ENCODE peak calls at places on chromosomes 3 and 15, in six cellular contexts. One of them, this sample, is unnamed.

GRCh38 chr3:118838871-118839270 is 195.8 kb downstream of the IGSF11 start:
- DNase-seq in naive thymus-derived CD4-positive, alpha-beta T cell: no peak
- DNase-seq in GOT3: no peak
- DNase-seq in T-helper 9 cell: no peak
- DNase-seq in HTR-8/SVneo: no peak
- DNase-seq in thoracic aorta: no peak
- DNase-seq in this sample: no peak

GRCh38 chr15:83365370-83365938 is 81.0 kb upstream of the BNC1 start:
- DNase-seq in GOT3: no peak
- DNase-seq in naive thymus-derived CD4-positive, alpha-beta T cell: no peak
- DNase-seq in T-helper 9 cell: no peak
- DNase-seq in HTR-8/SVneo: peak
- DNase-seq in thoracic aorta: no peak
- DNase-seq in this sample: no peak

GRCh38 chr3:117355566-117355965 is 646.0 kb downstream of the TUSC7 start:
- DNase-seq in T-helper 9 cell: no peak
- DNase-seq in HTR-8/SVneo: no peak
- DNase-seq in thoracic aorta: no peak
- DNase-seq in GOT3: no peak
- DNase-seq in naive thymus-derived CD4-positive, alpha-beta T cell: no peak
- DNase-seq in this sample: no peak

GRCh38 chr3:7630925-7631324 is 770.0 kb downstream of the GRM7 start:
- DNase-seq in thoracic aorta: no peak
- DNase-seq in naive thymus-derived CD4-positive, alpha-beta T cell: no peak
- DNase-seq in HTR-8/SVneo: no peak
- DNase-seq in T-helper 9 cell: no peak
- DNase-seq in GOT3: no peak
- DNase-seq in this sample: no peak

GRCh38 chr15:33188159-33188558 is 6.4 kb downstream of the FMN1 start:
- DNase-seq in thoracic aorta: no peak
- DNase-seq in T-helper 9 cell: no peak
- DNase-seq in naive thymus-derived CD4-positive, alpha-beta T cell: no peak
- DNase-seq in HTR-8/SVneo: no peak
- DNase-seq in GOT3: no peak
- DNase-seq in this sample: no peak

GRCh38 chr3:139456391-139456790 is 19.9 kb downstream of the RBP2 start:
- DNase-seq in GOT3: no peak
- DNase-seq in naive thymus-derived CD4-positive, alpha-beta T cell: no peak
- DNase-seq in thoracic aorta: no peak
- DNase-seq in T-helper 9 cell: no peak
- DNase-seq in HTR-8/SVneo: no peak
- DNase-seq in this sample: no peak

GRCh38 chr15:68383161-68384074 is 48.5 kb downstream of the ITGA11 start:
- DNase-seq in thoracic aorta: no peak
- DNase-seq in naive thymus-derived CD4-positive, alpha-beta T cell: peak
- DNase-seq in GOT3: no peak
- DNase-seq in HTR-8/SVneo: peak
- DNase-seq in T-helper 9 cell: no peak
- DNase-seq in this sample: no peak

GRCh38 chr3:52099006-52099405 is 42.6 kb upstream of the DUSP7 start:
- DNase-seq in HTR-8/SVneo: no peak
- DNase-seq in T-helper 9 cell: no peak
- DNase-seq in naive thymus-derived CD4-positive, alpha-beta T cell: no peak
- DNase-seq in GOT3: no peak
- DNase-seq in thoracic aorta: no peak
- DNase-seq in this sample: no peak

GRCh38 chr15:31435256-31435781 is 108.7 kb downstream of the KLF13 start:
- DNase-seq in naive thymus-derived CD4-positive, alpha-beta T cell: peak
- DNase-seq in GOT3: no peak
- DNase-seq in T-helper 9 cell: peak
- DNase-seq in thoracic aorta: no peak
- DNase-seq in HTR-8/SVneo: peak
- DNase-seq in this sample: peak

GRCh38 chr15:25241241-25241801 is 197.5 kb downstream of the UBE3A start:
- DNase-seq in naive thymus-derived CD4-positive, alpha-beta T cell: no peak
- DNase-seq in HTR-8/SVneo: no peak
- DNase-seq in T-helper 9 cell: no peak
- DNase-seq in thoracic aorta: no peak
- DNase-seq in GOT3: no peak
- DNase-seq in this sample: no peak

GRCh38 chr15:70528270-70528706 is 235.1 kb downstream of the UACA start:
- DNase-seq in HTR-8/SVneo: no peak
- DNase-seq in GOT3: no peak
- DNase-seq in naive thymus-derived CD4-positive, alpha-beta T cell: peak
- DNase-seq in thoracic aorta: no peak
- DNase-seq in T-helper 9 cell: peak
- DNase-seq in this sample: no peak

This sample was measured in gastrocnemius medialis.